ENCODE peak calls at places on chromosomes 3 and 15, in nine cellular contexts. R, N, Z, O, C, A, U, W and V are unnamed samples.
A peak's percentile ranks its signal among the peaks of the same experiment; 100 is the strongest.

GRCh38 chr15:45377630-45378148 is 655 bp downstream of the GATM start:
- DNase-seq in R (peak; percentile 27), N (no peak), Z (peak; percentile 2), O (peak; percentile 77), C (peak; percentile 46), A (no peak), U (no peak), W (peak; percentile 51), V (no peak)

GRCh38 chr3:17553080-17553479 is 189.4 kb downstream of the TBC1D5 start:
- DNase-seq in R (no peak), N (no peak), Z (no peak), O (no peak), C (no peak), A (no peak), U (no peak), W (no peak), V (no peak)

GRCh38 chr15:65245096-65245849 is 34.0 kb upstream of the CILP start:
- DNase-seq in R (peak; percentile 73), N (no peak), Z (no peak), O (peak; percentile 93), C (peak; percentile 34), A (no peak), U (no peak), W (no peak), V (no peak)

GRCh38 chr3:140545756-140546155 is 132.1 kb upstream of the TRIM42 start:
- DNase-seq in R (no peak), N (no peak), Z (no peak), O (no peak), C (no peak), A (no peak), U (no peak), W (no peak), V (no peak)

GRCh38 chr3:195094211-195094921 is 176.6 kb downstream of the XXYLT1 start:
- DNase-seq in R (no peak), N (no peak), Z (no peak), O (no peak), C (peak; percentile 53), A (no peak), U (peak; percentile 89), W (no peak), V (no peak)

GRCh38 chr3:69241769-69242168 is 119.4 kb upstream of the LMOD3 start:
- DNase-seq in R (no peak), N (no peak), Z (no peak), O (no peak), C (no peak), A (no peak), U (no peak), W (no peak), V (no peak)

GRCh38 chr3:12868039-12869024 is 27.0 kb upstream of the RPL32 start:
- DNase-seq in R (peak; percentile 93), N (peak; percentile 63), Z (peak; percentile 60), O (peak; percentile 92), C (peak; percentile 82), A (peak; percentile 59), U (peak; percentile 69), W (peak; percentile 85), V (peak; percentile 90)

GRCh38 chr3:67075295-67075694 is 77.2 kb downstream of the KBTBD8 start:
- DNase-seq in R (no peak), N (no peak), Z (no peak), O (no peak), C (no peak), A (no peak), U (no peak), W (no peak), V (no peak)

GRCh38 chr15:93362203-93362602 is 273.2 kb upstream of the RGMA start:
- DNase-seq in R (no peak), N (no peak), Z (no peak), O (peak; percentile 4), C (no peak), A (no peak), U (no peak), W (no peak), V (no peak)

DNA sequence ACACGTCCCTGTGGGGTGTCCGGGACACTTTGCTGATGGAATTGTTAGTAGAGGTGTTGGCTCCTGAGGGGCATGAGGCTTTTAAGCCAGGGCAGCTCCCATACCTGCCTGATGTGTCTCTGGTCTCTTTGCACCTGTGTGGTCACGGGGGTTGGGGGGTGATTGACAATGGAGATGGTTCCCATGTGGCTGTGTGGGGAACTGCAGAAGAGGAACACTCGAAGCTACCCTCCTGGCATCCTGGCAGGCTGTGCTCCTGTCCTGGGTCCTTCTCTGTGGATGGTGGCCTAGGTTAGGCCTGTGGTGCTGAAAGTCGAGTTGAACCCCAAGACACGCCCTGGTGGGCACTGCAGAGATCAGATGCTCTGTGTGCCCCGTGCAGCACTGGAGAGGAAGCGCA is 73.4 kb downstream of the HMCES start:
- DNase-seq in R (no peak), N (no peak), Z (no peak), O (no peak), C (no peak), A (no peak), U (no peak), W (no peak), V (no peak)
- TF ChIP-seq CTCF in R (no peak), N (no peak), Z (peak; percentile 19), O (no peak), C (no peak), A (no peak), U (peak; percentile 8), W (no peak), V (no peak)

DNA sequence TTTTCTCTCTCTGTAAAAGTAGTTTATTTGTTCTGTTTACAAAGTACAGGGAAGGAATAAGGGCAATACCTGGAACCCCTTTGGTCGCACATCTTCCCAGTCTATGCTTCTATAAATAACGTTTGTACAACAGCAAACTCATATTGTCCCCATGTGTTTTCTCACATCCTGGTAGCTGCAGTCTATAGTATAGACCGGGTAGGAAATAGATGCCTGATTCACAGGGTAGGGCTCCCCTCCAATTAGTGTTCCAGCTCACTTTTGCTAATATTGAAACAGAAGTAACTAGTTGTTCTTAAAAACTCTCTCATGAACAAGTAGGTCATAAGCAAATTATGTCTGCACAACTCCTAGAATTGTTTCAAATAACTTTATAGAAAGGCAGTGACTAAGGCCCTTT is 17.7 kb downstream of the ATG7 start:
- DNase-seq in R (no peak), N (no peak), Z (no peak), O (no peak), C (no peak), A (no peak), U (no peak), W (no peak), V (no peak)
- H3K4me3 ChIP-seq in R (no peak overlapping the region), N (no peak overlapping the region), Z (no peak overlapping the region), O (no peak overlapping the region), C (no peak overlapping the region), A (no peak overlapping the region), U (no peak overlapping the region), W (no peak overlapping the region), V (no peak overlapping the region)

DNA sequence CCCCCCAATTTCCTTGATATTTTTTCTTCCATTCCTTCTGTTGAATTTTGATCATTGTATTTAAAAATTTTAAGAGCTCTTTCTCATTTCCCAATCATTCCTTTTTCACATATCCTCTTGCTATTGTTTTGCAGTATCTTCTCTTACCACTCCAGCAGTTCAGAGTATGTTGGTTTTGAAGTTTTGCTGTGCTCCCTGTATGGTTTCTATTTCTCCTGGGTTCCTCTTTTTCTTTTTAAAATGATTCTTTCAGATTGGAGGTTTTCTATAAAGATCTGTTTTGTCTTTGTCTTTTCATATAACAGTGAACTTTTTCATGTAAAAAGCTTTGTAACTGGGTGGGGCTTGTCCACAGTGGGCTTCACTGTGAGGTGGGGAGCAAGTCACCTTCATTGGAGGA is 12.8 kb downstream of the USP3 start:
- DNase-seq in R (no peak), N (no peak), Z (no peak), O (no peak), C (no peak), A (no peak), U (no peak), W (no peak), V (no peak)
- H3K27ac ChIP-seq in R (no peak overlapping the region), N (no peak overlapping the region), Z (no peak overlapping the region), O (no peak overlapping the region), C (peak overlapping the region; percentile 40), A (peak overlapping the region; percentile 12), U (no peak overlapping the region), W (peak overlapping the region; percentile 37), V (no peak overlapping the region)

GRCh38 chr15:51907136-51907862 is 64.3 kb downstream of the LEO1 start:
- DNase-seq in R (peak; percentile 81), N (no peak), Z (no peak), O (no peak), C (peak; percentile 28), A (peak; percentile 84), U (no peak), W (peak; percentile 64), V (no peak)
- TF ChIP-seq CTCF in R (peak; percentile 33), N (no peak), Z (no peak), O (no peak), C (peak; percentile 20), A (peak; percentile 53), U (peak; percentile 60), W (peak; percentile 22), V (no peak)

DNA sequence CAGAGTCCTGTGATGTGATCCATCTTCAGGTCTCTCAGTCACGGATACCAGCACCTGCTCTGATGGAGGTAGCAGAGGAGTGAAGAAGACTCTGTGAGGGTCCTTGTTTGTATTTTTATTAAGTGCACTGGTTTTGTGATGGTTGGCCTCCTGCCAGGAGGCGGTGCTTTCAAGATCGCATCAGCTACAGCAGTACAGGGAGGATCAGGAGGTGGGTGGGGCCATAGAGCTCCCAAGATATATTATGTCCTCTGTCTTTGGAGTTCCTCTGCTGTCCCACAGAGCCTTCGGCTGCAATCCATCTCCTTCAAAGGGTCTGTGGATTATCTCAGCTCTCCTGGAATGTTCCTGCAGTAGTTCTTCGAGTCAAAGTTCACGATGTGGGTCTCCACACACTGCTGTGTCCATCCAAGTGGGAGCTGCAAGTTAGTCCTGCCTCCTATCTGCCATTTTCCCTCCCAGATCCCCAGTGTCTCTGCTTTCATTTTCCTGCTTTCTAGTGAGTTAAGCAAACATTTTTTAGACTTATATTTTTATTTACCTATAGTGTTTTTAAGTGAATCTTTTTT is 54.7 kb downstream of the TM2D3 start:
- DNase-seq in R (no peak), N (no peak), Z (no peak), O (no peak), C (no peak), A (no peak), U (no peak), W (no peak), V (no peak)
- H3K4me3 ChIP-seq in R (no peak overlapping the region), N (no peak overlapping the region), Z (no peak overlapping the region), O (no peak overlapping the region), C (no peak overlapping the region), A (no peak overlapping the region), U (no peak overlapping the region), W (no peak overlapping the region), V (no peak overlapping the region)

DNA sequence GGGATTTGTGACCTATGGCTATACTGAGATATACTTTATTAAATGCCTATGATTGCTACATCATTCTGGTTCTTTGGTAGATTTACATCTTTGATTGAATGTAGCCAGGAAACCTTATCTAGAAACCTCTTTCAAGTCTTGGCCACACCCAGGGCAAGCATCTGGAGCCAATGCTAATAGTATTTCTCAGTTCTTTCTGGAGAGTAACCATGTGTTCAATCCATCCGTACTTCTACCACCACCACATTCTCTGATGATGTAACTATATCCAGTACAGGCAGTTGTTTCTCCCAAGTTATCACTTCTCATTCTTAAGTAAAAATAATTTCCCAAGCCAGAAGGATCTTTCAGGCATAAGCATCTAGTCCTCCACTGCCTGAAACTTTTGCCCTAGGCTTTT is 69.0 kb downstream of the NME9 start:
- DNase-seq in R (no peak), N (no peak), Z (no peak), O (no peak), C (no peak), A (no peak), U (no peak), W (no peak), V (no peak)
- H3K27ac ChIP-seq in R (no peak overlapping the region), N (no peak overlapping the region), Z (no peak overlapping the region), O (no peak overlapping the region), C (no peak overlapping the region), A (no peak overlapping the region), U (no peak overlapping the region), W (no peak overlapping the region), V (no peak overlapping the region)

GRCh38 chr3:109224333-109224732 is 87.8 kb downstream of the C3orf85 start:
- DNase-seq in R (peak; percentile 52), N (no peak), Z (no peak), O (no peak), C (peak; percentile 67), A (no peak), U (no peak), W (peak; percentile 42), V (no peak)
- TF ChIP-seq CTCF in R (peak; percentile 40), N (no peak), Z (no peak), O (no peak), C (peak; percentile 50), A (peak; percentile 69), U (peak; percentile 78), W (no peak), V (no peak)